ENCODE peak calls at places on chromosomes 1 and 21, in six cellular contexts. One of them, this sample, is unnamed.

GRCh38 chr1:10943991-10944730 is 68.3 kb upstream of the TARDBP start:
- DNase-seq in H9: no peak
- DNase-seq in mammary epithelial cell: no peak
- DNase-seq in IMR-90: no peak
- DNase-seq in hepatocyte: peak
- DNase-seq in H1: no peak
- DNase-seq in this sample: peak

GRCh38 chr1:228147768-228148167 is 2.0 kb upstream of the GJC2 start:
- DNase-seq in hepatocyte: no peak
- DNase-seq in H1: no peak
- DNase-seq in mammary epithelial cell: no peak
- DNase-seq in IMR-90: no peak
- DNase-seq in H9: no peak
- DNase-seq in this sample: no peak

GRCh38 chr1:199124351-199124750 is 485.5 kb downstream of the PTPRC start:
- DNase-seq in hepatocyte: no peak
- DNase-seq in H1: no peak
- DNase-seq in mammary epithelial cell: no peak
- DNase-seq in IMR-90: peak
- DNase-seq in H9: no peak
- DNase-seq in this sample: peak

GRCh38 chr1:6646499-6647148 is 22.0 kb downstream of the THAP3 start:
- DNase-seq in H1: no peak
- DNase-seq in H9: peak
- DNase-seq in IMR-90: peak
- DNase-seq in mammary epithelial cell: peak
- DNase-seq in hepatocyte: peak
- DNase-seq in this sample: peak

GRCh38 chr1:89887270-89887669 is 66.4 kb downstream of the LRRC8D start:
- DNase-seq in mammary epithelial cell: peak
- DNase-seq in IMR-90: peak
- DNase-seq in H9: no peak
- DNase-seq in H1: no peak
- DNase-seq in hepatocyte: peak
- DNase-seq in this sample: peak

GRCh38 chr1:10471411-10472219 is 714 bp downstream of the DFFA start:
- DNase-seq in hepatocyte: no peak
- DNase-seq in H9: no peak
- DNase-seq in mammary epithelial cell: no peak
- DNase-seq in H1: peak
- DNase-seq in IMR-90: peak
- DNase-seq in this sample: peak

GRCh38 chr1:52360595-52360968 is 5.4 kb downstream of the CC2D1B start:
- DNase-seq in hepatocyte: no peak
- DNase-seq in IMR-90: no peak
- DNase-seq in H1: no peak
- DNase-seq in mammary epithelial cell: no peak
- DNase-seq in H9: no peak
- DNase-seq in this sample: no peak

GRCh38 chr1:167720965-167721616 is 691 bp upstream of the MPZL1 start:
- DNase-seq in mammary epithelial cell: peak
- DNase-seq in hepatocyte: peak
- DNase-seq in H9: no peak
- DNase-seq in H1: no peak
- DNase-seq in IMR-90: peak
- DNase-seq in this sample: peak

GRCh38 chr1:212430955-212431394 is 1.7 kb upstream of the NENF start:
- DNase-seq in H9: no peak
- DNase-seq in H1: no peak
- DNase-seq in mammary epithelial cell: no peak
- DNase-seq in IMR-90: peak
- DNase-seq in hepatocyte: peak
- DNase-seq in this sample: peak

GRCh38 chr21:26881504-26882228 is 36.5 kb upstream of the ADAMTS1 start:
- DNase-seq in hepatocyte: no peak
- DNase-seq in mammary epithelial cell: no peak
- DNase-seq in H1: no peak
- DNase-seq in IMR-90: peak
- DNase-seq in H9: no peak
- DNase-seq in this sample: peak

GRCh38 chr1:51627672-51628071 is 10.8 kb downstream of the OSBPL9 start:
- DNase-seq in hepatocyte: peak
- DNase-seq in H9: no peak
- DNase-seq in IMR-90: peak
- DNase-seq in mammary epithelial cell: peak
- DNase-seq in H1: no peak
- DNase-seq in this sample: peak

GRCh38 chr1:189007824-189008223 is 1469.8 kb downstream of the BRINP3 start:
- DNase-seq in H1: no peak
- DNase-seq in hepatocyte: no peak
- DNase-seq in mammary epithelial cell: no peak
- DNase-seq in H9: no peak
- DNase-seq in IMR-90: no peak
- DNase-seq in this sample: no peak

GRCh38 chr1:63612971-63613370 is 19.8 kb downstream of the PGM1 start:
- DNase-seq in H9: no peak
- DNase-seq in hepatocyte: no peak
- DNase-seq in mammary epithelial cell: no peak
- DNase-seq in H1: no peak
- DNase-seq in IMR-90: no peak
- DNase-seq in this sample: no peak
- H3K4me2 ChIP-seq in H9: no peak
- H3K4me2 ChIP-seq in hepatocyte: no peak
- H3K4me2 ChIP-seq in mammary epithelial cell: no peak
- H3K4me2 ChIP-seq in H1: no peak
- H3K4me2 ChIP-seq in IMR-90: no peak
- H3K4me2 ChIP-seq in this sample: no peak

GRCh38 chr1:200681231-200681630 is 11.5 kb upstream of the DDX59 start:
- DNase-seq in IMR-90: no peak
- DNase-seq in H1: no peak
- DNase-seq in hepatocyte: no peak
- DNase-seq in H9: no peak
- DNase-seq in mammary epithelial cell: no peak
- DNase-seq in this sample: no peak

GRCh38 chr1:200684015-200684414 is 14.3 kb upstream of the DDX59 start:
- DNase-seq in IMR-90: peak
- DNase-seq in H9: no peak
- DNase-seq in mammary epithelial cell: peak
- DNase-seq in hepatocyte: peak
- DNase-seq in H1: no peak
- DNase-seq in this sample: peak
- H3K4me2 ChIP-seq in IMR-90: no peak
- H3K4me2 ChIP-seq in H9: no peak
- H3K4me2 ChIP-seq in mammary epithelial cell: no peak
- H3K4me2 ChIP-seq in hepatocyte: no peak
- H3K4me2 ChIP-seq in H1: no peak
- H3K4me2 ChIP-seq in this sample: peak

DNA sequence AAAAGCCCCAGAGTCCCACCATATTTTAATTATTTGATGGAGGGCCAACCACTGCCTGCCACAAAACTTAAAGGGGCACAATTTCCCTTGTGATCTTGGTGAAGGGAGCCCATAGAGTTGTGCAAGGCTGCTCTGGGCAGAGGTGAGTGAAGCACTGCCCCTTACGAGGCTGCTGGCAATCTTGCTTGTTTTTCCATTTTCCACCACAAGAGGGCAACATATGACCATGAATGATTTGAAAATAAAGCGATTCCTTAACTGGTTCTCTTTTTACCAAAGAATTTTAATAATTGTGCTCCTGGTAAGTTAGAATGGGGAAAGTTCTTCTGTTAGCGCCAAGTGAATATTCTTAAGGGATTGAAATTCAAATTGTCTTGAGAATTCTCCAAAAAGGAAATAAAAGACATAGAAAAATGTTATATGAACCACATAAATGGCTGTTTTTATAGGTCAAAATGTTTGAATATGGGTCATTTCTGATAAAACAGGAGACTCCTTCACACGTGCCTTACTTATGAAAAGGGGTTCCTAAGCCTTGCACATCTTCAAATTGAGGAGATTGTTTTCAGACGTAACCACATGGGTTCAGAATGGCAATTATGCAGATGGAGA is 22.7 kb downstream of the PGM1 start:
- DNase-seq in H1: peak
- DNase-seq in hepatocyte: peak
- DNase-seq in H9: peak
- DNase-seq in IMR-90: peak
- DNase-seq in mammary epithelial cell: peak
- DNase-seq in this sample: peak
- H3K4me2 ChIP-seq in H1: no peak
- H3K4me2 ChIP-seq in hepatocyte: no peak
- H3K4me2 ChIP-seq in H9: no peak
- H3K4me2 ChIP-seq in IMR-90: no peak
- H3K4me2 ChIP-seq in mammary epithelial cell: no peak
- H3K4me2 ChIP-seq in this sample: no peak

GRCh38 chr1:219365435-219365834 is 191.8 kb downstream of the LYPLAL1 start:
- DNase-seq in IMR-90: no peak
- DNase-seq in H1: no peak
- DNase-seq in mammary epithelial cell: no peak
- DNase-seq in hepatocyte: no peak
- DNase-seq in H9: no peak
- DNase-seq in this sample: no peak

GRCh38 chr1:219358080-219358479 is 184.4 kb downstream of the LYPLAL1 start:
- DNase-seq in H1: no peak
- DNase-seq in mammary epithelial cell: no peak
- DNase-seq in H9: no peak
- DNase-seq in IMR-90: no peak
- DNase-seq in hepatocyte: no peak
- DNase-seq in this sample: no peak

GRCh38 chr1:219367496-219367895 is 193.8 kb downstream of the LYPLAL1 start:
- DNase-seq in H1: no peak
- DNase-seq in mammary epithelial cell: no peak
- DNase-seq in IMR-90: no peak
- DNase-seq in hepatocyte: no peak
- DNase-seq in H9: no peak
- DNase-seq in this sample: no peak

GRCh38 chr1:219362702-219363101 is 189.0 kb downstream of the LYPLAL1 start:
- DNase-seq in mammary epithelial cell: no peak
- DNase-seq in hepatocyte: no peak
- DNase-seq in IMR-90: no peak
- DNase-seq in H9: no peak
- DNase-seq in H1: no peak
- DNase-seq in this sample: no peak
- H3K4me2 ChIP-seq in mammary epithelial cell: no peak
- H3K4me2 ChIP-seq in hepatocyte: no peak
- H3K4me2 ChIP-seq in IMR-90: no peak
- H3K4me2 ChIP-seq in H9: no peak
- H3K4me2 ChIP-seq in H1: no peak
- H3K4me2 ChIP-seq in this sample: no peak

GRCh38 chr21:42194863-42195262 is 24.1 kb upstream of the ABCG1 start:
- DNase-seq in H1: no peak
- DNase-seq in hepatocyte: no peak
- DNase-seq in mammary epithelial cell: no peak
- DNase-seq in IMR-90: no peak
- DNase-seq in H9: no peak
- DNase-seq in this sample: no peak
- H3K4me2 ChIP-seq in H1: no peak
- H3K4me2 ChIP-seq in hepatocyte: no peak
- H3K4me2 ChIP-seq in mammary epithelial cell: no peak
- H3K4me2 ChIP-seq in IMR-90: no peak
- H3K4me2 ChIP-seq in H9: no peak
- H3K4me2 ChIP-seq in this sample: no peak

GRCh38 chr1:113541108-113541507 is 150.8 kb downstream of the MAGI3 start:
- DNase-seq in mammary epithelial cell: no peak
- DNase-seq in H1: no peak
- DNase-seq in IMR-90: no peak
- DNase-seq in H9: no peak
- DNase-seq in hepatocyte: no peak
- DNase-seq in this sample: no peak

GRCh38 chr1:113542221-113542701 is 151.9 kb downstream of the MAGI3 start:
- DNase-seq in H9: no peak
- DNase-seq in hepatocyte: peak
- DNase-seq in H1: no peak
- DNase-seq in IMR-90: peak
- DNase-seq in mammary epithelial cell: peak
- DNase-seq in this sample: peak

GRCh38 chr1:113538225-113538624 is 147.9 kb downstream of the MAGI3 start:
- DNase-seq in IMR-90: no peak
- DNase-seq in mammary epithelial cell: peak
- DNase-seq in H1: no peak
- DNase-seq in H9: no peak
- DNase-seq in hepatocyte: no peak
- DNase-seq in this sample: peak

GRCh38 chr1:113543110-113543509 is 152.8 kb downstream of the MAGI3 start:
- DNase-seq in H9: no peak
- DNase-seq in H1: no peak
- DNase-seq in mammary epithelial cell: no peak
- DNase-seq in hepatocyte: no peak
- DNase-seq in IMR-90: no peak
- DNase-seq in this sample: no peak

DNA sequence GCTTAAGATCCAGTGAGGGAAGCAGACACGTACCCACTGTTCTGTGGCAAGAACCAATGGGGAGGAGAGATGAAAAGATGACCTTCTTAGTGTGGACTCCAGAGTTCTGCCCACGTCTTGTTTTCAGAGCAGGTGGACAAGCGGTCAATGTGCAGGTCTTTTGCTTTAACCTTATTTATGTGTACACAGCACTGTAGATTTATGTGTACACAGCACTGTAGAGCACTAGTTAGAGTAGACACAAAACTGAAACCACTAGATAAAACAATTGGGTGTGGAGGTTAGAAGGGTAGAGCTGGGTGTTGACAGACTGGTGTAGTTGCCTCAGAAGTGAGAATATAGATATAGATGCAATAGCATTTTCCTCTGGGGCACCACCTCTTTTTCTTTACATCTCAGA is 150.0 kb downstream of the MAGI3 start:
- DNase-seq in IMR-90: no peak
- DNase-seq in mammary epithelial cell: no peak
- DNase-seq in H1: no peak
- DNase-seq in H9: no peak
- DNase-seq in hepatocyte: no peak
- DNase-seq in this sample: no peak
- H3K4me2 ChIP-seq in IMR-90: no peak
- H3K4me2 ChIP-seq in mammary epithelial cell: no peak
- H3K4me2 ChIP-seq in H1: no peak
- H3K4me2 ChIP-seq in H9: no peak
- H3K4me2 ChIP-seq in hepatocyte: no peak
- H3K4me2 ChIP-seq in this sample: no peak